ENCODE peak calls at places on chromosomes 13 and 19, in five cellular contexts. W is astrocyte, V is cardiac muscle cell, B is A549, I is DND-41. L is an unnamed sample. For H3K4me1, the result is how much of the 10 kb centered on the place peaks cover.

GRCh38 chr19:18846862-18847515 is 15.2 kb downstream of the UPF1 start:
- DNase-seq in I (peak), B (peak), V (peak), W (peak), L (peak)

GRCh38 chr13:52916483-52916990 is 68.1 kb upstream of the PCDH8 start:
- DNase-seq in B (no peak), W (no peak), V (no peak), I (no peak), L (no peak)

GRCh38 chr13:59450218-59450617 is 713.5 kb downstream of the DIAPH3 start:
- DNase-seq in V (no peak), W (no peak), B (no peak), I (no peak), L (no peak)

GRCh38 chr19:53357821-53358581 is 7.5 kb upstream of the ZNF525 start:
- DNase-seq in W (no peak), V (no peak), B (no peak), I (no peak), L (no peak)

GRCh38 chr19:48025480-48025879 is 18.4 kb downstream of the CABP5 start:
- DNase-seq in I (no peak), W (no peak), B (no peak), V (no peak), L (no peak)

GRCh38 chr19:12764698-12765097 is 10.7 kb downstream of the HOOK2 start:
- DNase-seq in W (no peak), V (no peak), B (no peak), I (no peak), L (no peak)

GRCh38 chr13:30371649-30372265 is 50.5 kb upstream of the UBE2L5 start:
- DNase-seq in B (peak), I (peak), W (peak), V (peak), L (no peak)

GRCh38 chr19:48558018-48558684 is 6.2 kb downstream of the SULT2B1 start:
- DNase-seq in W (peak), B (peak), I (no peak), V (peak), L (peak)

GRCh38 chr13:40484981-40485380 is 181.5 kb downstream of the FOXO1 start:
- DNase-seq in B (no peak), W (no peak), I (no peak), V (no peak), L (no peak)

GRCh38 chr13:19782049-19782726 is 557 bp downstream of the PSPC1 start:
- DNase-seq in I (peak), W (peak), V (peak), B (peak), L (peak)

GRCh38 chr19:10353793-10354391 is 14.5 kb upstream of the ICAM3 start:
- DNase-seq in B (peak), I (peak), W (no peak), V (peak), L (peak)

GRCh38 chr13:51002736-51003135 is 93.1 kb downstream of the RNASEH2B start:
- DNase-seq in W (no peak), I (no peak), V (no peak), B (no peak), L (no peak)

GRCh38 chr13:103275079-103275478 is 208.9 kb upstream of the SLC10A2 start:
- DNase-seq in B (no peak), V (no peak), W (no peak), I (no peak), L (no peak)

GRCh38 chr19:55112781-55113569 is 4.5 kb downstream of the PPP1R12C start:
- DNase-seq in I (no peak), V (no peak), W (no peak), B (no peak), L (peak)

DNA sequence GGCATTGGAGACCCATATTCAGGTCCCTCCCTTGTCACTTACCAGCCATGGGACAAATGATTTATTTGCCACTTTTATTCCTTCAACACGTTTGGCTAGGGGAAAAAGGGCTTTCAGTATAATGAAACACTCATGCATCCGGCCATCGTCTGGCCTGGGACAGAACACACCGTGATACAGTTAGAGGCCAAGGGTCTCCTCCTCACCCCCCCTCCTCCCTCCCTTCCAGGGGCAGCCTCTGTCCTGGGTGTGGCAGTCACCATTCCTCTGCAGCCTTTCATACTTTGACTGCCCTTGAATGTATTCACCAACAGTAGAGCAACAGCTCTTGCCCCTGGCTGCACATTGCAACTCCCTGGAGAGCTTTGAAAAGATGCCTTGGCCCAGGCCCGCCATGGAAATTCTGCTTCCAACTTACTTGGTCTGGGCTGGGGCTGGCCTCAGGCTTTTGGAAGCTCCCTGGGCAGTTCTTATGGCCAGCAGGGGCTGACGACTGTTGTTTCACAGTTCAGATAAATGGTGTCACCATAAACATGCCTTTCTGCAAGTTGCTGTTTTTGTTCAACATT is 3.0 kb downstream of the PAK4 start:
- DNase-seq in V (no peak), B (no peak), W (no peak), I (no peak), L (no peak)
- H3K4me1 ChIP-seq in V (under half), B (half or more), W (under half), I (under half), L (under half)

DNA sequence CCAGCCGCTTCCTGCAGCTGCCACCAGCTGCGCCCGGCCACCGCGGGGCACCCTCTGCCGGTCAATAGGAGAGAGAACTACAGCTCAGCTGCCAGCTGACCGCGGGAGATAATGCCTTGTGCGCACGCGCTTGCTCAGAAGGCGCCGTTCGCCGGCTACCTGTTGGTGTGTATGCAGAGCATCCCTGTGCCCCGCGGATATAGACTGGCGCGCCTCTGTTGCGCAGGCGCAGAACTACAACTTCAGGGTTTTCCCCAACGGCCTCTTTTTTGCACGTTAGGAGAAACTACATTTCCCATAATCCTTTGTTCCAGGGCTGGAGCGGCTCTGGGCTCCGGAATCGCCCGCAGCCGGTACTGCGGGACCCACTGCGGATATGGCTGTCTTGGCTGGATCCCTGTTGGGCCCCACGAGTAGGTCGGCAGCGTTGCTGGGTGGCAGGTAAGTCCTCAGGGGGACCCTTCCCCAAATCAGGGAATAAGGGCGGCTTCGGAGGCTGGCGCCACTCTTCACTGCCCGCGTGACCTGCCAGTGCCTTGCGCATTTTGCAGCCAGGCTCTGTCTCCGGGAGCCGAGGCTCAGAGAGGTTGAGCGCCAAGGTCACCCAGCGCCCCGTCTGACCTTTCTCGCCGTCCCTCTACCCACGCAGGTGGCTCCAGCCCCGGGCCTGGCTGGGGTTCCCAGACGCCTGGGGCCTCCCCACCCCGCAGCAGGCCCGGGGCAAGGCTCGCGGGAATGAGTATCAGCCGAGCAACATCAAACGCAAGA is at the start of gene MRPL34:
- DNase-seq in I (peak), V (peak), W (peak), B (peak), L (peak)
- H3K4me1 ChIP-seq in I (under half), V (under half), W (under half), B (under half), L (under half)

GRCh38 chr13:94415484-94415883 is 64.0 kb downstream of the DCT start:
- DNase-seq in I (no peak), B (no peak), V (no peak), W (no peak), L (no peak)
- H3K4me1 ChIP-seq in I (under half), B (under half), V (under half), W (under half), L (under half)

GRCh38 chr13:109152311-109152820 is 523.0 kb downstream of the MYO16 start:
- DNase-seq in I (no peak), B (no peak), V (no peak), W (no peak), L (no peak)
- H3K4me1 ChIP-seq in I (under half), B (half or more), V (under half), W (half or more), L (under half)

GRCh38 chr19:28881616-28882015 is 331.3 kb downstream of the UQCRFS1 start:
- DNase-seq in W (no peak), B (no peak), V (no peak), I (no peak), L (peak)
- H3K4me1 ChIP-seq in W (under half), B (under half), V (under half), I (under half), L (under half)

GRCh38 chr13:113859311-113860050 is 4.4 kb downstream of the GAS6 start:
- DNase-seq in B (no peak), W (no peak), I (peak), V (no peak), L (no peak)
- H3K4me1 ChIP-seq in B (under half), W (under half), I (under half), V (under half), L (under half)

DNA sequence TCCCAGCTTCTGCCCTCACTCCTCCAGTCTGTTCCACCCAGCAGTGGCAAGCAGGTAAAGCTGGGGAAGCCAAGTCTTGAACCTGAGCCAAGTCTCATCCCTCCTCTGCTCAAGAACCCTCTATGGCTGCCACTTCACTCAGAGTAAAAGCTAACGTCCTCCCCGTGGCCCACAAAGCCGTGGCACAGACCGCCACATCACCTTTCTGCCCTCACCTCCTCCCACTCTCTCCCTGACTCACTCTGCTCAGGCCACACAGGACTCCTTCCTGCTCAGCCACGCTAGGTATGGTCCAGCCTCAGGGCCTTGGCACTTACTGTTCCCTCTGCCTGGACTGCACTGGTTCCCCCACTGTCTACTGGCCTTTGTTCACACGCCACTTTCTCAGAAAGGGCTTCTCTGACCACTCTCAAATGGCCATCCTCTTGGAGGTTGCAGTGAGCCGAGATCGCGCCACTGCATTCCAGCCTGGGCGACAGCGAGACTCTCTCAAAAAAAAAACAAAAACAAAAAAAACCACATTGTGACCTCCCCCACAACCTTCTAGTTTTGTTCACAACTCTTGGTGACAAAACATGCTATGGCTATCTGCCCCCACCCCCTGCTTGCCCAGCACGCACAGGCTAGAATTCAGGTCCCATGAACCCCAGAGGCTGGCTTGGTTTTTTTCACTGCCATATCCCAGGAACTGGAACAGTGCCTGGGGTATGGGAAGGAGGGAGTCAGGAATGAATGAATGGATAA is 15.8 kb downstream of the NDUFB7 start:
- DNase-seq in B (no peak), W (peak), V (peak), I (no peak), L (no peak)
- H3K4me1 ChIP-seq in B (under half), W (under half), V (under half), I (under half), L (under half)

L was measured in endodermal cell.